ENCODE peak calls at places on chromosomes 4 and X, in four cellular contexts. R is mesenchymal stem cell, Q is H1, D is neuronal stem cell. X is an unnamed sample.

GRCh38 chrX:70129811-70130210 is 3.4 kb upstream of the IGBP1 start:
- DNase-seq in R (no peak), Q (no peak), D (no peak), X (no peak)

GRCh38 chr4:10587697-10588096 is 96.9 kb downstream of the CLNK start:
- DNase-seq in R (no peak), Q (no peak), D (no peak), X (no peak)

GRCh38 chrX:49919617-49920016 is 2.8 kb upstream of the CLCN5 start:
- DNase-seq in R (peak), Q (no peak), D (peak), X (peak)

GRCh38 chr4:136355970-136356369 is 1176.3 kb downstream of the PCDH18 start:
- DNase-seq in R (no peak), Q (no peak), D (no peak), X (peak)

GRCh38 chr4:85039526-85039925 is 73.0 kb upstream of the WDFY3 start:
- DNase-seq in R (peak), Q (no peak), D (no peak), X (no peak)

GRCh38 chr4:117134386-117134785 is 49.0 kb upstream of the TRAM1L1 start:
- DNase-seq in R (peak), Q (no peak), D (peak), X (peak)

GRCh38 chrX:66004928-66005831 is 34.7 kb downstream of the VSIG4 start:
- DNase-seq in R (no peak), Q (no peak), D (no peak), X (no peak)

GRCh38 chr4:186887211-186887785 is 163.6 kb upstream of the FAT1 start:
- DNase-seq in R (peak), Q (no peak), D (peak), X (no peak)

GRCh38 chr4:79232555-79232954 is 93.3 kb downstream of the NAA11 start:
- DNase-seq in R (no peak), Q (no peak), D (no peak), X (no peak)

GRCh38 chr4:89563431-89563830 is 255.8 kb upstream of the GPRIN3 start:
- DNase-seq in R (no peak), Q (no peak), D (no peak), X (no peak)

GRCh38 chr4:18815779-18816173 is 794.2 kb upstream of the LCORL start:
- DNase-seq in R (no peak), Q (no peak), D (no peak), X (no peak)

GRCh38 chrX:7574325-7574724 is 268.6 kb upstream of the VCX start:
- DNase-seq in R (peak), Q (no peak), D (peak), X (no peak)

GRCh38 chrX:23901805-23902204 is 5.9 kb downstream of the APOO start:
- DNase-seq in R (peak), Q (no peak), D (peak), X (peak)

GRCh38 chrX:49039598-49040375 is 3.4 kb downstream of the TFE3 start:
- DNase-seq in R (peak), Q (peak), D (peak), X (peak)

GRCh38 chr4:14180983-14181601 is 553.6 kb upstream of the BOD1L1 start:
- DNase-seq in R (no peak), Q (no peak), D (no peak), X (no peak)

GRCh38 chrX:129600981-129601424 is 53.8 kb downstream of the APLN start:
- DNase-seq in R (peak), Q (no peak), D (no peak), X (no peak)

GRCh38 chr4:6916587-6917444 is 7.2 kb downstream of the TBC1D14 start:
- DNase-seq in R (peak), Q (no peak), D (no peak), X (no peak)

GRCh38 chr4:73012673-73013072 is 56.8 kb downstream of the COX18 start:
- DNase-seq in R (no peak), Q (no peak), D (no peak), X (no peak)
- H3K18ac ChIP-seq in R (no peak), Q (no peak), D (no peak), X (no peak)

DNA sequence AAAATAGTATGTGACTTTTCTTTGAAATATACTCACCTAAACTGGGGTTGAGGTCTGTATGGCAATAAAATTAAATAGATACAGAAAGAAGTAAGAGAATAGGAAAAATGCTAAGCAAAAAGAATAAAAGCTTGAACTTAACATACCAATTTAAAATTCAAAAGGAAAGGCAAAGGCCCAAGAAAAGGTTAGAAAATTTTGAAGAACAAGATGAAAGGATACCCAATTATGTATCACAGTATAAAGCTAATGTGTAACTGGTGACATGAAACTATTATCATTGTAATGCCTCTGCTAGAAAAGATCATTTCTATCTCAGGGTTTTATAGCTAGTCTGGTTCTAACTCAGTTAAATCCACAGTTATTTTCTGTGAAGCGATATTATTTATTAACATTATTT is 99.1 kb downstream of the PDLIM5 start:
- DNase-seq in R (no peak), Q (no peak), D (no peak), X (no peak)
- H2BK12ac ChIP-seq in R (no peak), Q (no peak), D (no peak), X (no peak)

GRCh38 chr4:54542540-54543041 is 115.2 kb upstream of the KIT start:
- DNase-seq in R (no peak), Q (no peak), D (no peak), X (no peak)

GRCh38 chr4:54540931-54541330 is 116.8 kb upstream of the KIT start:
- DNase-seq in R (no peak), Q (no peak), D (no peak), X (no peak)

GRCh38 chr4:54542119-54542438 is 115.7 kb upstream of the KIT start:
- DNase-seq in R (no peak), Q (no peak), D (no peak), X (no peak)

GRCh38 chr4:54543088-54543795 is 114.5 kb upstream of the KIT start:
- DNase-seq in R (peak), Q (no peak), D (no peak), X (no peak)

GRCh38 chr4:54541426-54542118 is 116.2 kb upstream of the KIT start:
- DNase-seq in R (peak), Q (no peak), D (no peak), X (no peak)
- H4K91ac ChIP-seq in R (no peak), Q (no peak), D (no peak), X (no peak)

GRCh38 chr4:99947190-99947578 is 766 bp upstream of the DNAJB14 start:
- DNase-seq in R (no peak), Q (no peak), D (no peak), X (no peak)

GRCh38 chr4:99949034-99949998 is 759 bp downstream of the H2AZ1 start:
- DNase-seq in R (peak), Q (peak), D (peak), X (peak)

GRCh38 chr4:99947608-99948007 is 1.2 kb upstream of the DNAJB14 start:
- DNase-seq in R (peak), Q (no peak), D (no peak), X (no peak)

GRCh38 chr4:99950913-99951254 is 809 bp upstream of the H2AZ1 start:
- DNase-seq in R (no peak), Q (no peak), D (no peak), X (no peak)

GRCh38 chr4:99949999-99950912 is at the start of gene H2AZ1:
- DNase-seq in R (peak), Q (peak), D (peak), X (peak)
- H3K18ac ChIP-seq in R (peak), Q (peak), D (peak), X (peak)